ENCODE peak calls at places on chromosomes 7 and 10, in four cellular contexts. L is HepG2, A is K562, O is GM12878. E is an unnamed sample.

GRCh38 chr10:77586719-77587423 is 50.7 kb downstream of the KCNMA1 start:
- DNase-seq in L (no peak), A (no peak), O (no peak), E (no peak)

GRCh38 chr10:117221156-117221711 is 19.7 kb upstream of the SLC18A2 start:
- DNase-seq in L (peak; percentile 12), A (no peak), O (no peak), E (peak; percentile 75)

GRCh38 chr10:74808501-74808900 is 17.9 kb upstream of the KAT6B start:
- DNase-seq in L (no peak), A (no peak), O (no peak), E (no peak)

GRCh38 chr7:1910827-1911226 is 240.8 kb downstream of the ELFN1 start:
- DNase-seq in L (no peak), A (no peak), O (no peak), E (no peak)

GRCh38 chr7:146781352-146782116 is 664.9 kb downstream of the CNTNAP2 start:
- DNase-seq in L (no peak), A (no peak), O (no peak), E (no peak)

GRCh38 chr10:28241766-28242399 is 61.0 kb downstream of the MPP7 start:
- DNase-seq in L (peak; percentile 53), A (peak; percentile 49), O (peak; percentile 2), E (peak; percentile 40)

GRCh38 chr10:1289591-1289990 is 233.4 kb downstream of the WDR37 start:
- DNase-seq in L (no peak), A (no peak), O (no peak), E (no peak)

GRCh38 chr7:20895563-20895962 is 108.9 kb upstream of the SP8 start:
- DNase-seq in L (no peak), A (no peak), O (no peak), E (no peak)

GRCh38 chr10:79081353-79082034 is 12.7 kb downstream of the ZMIZ1 start:
- DNase-seq in L (no peak), A (no peak), O (no peak), E (no peak)
- TF ChIP-seq SMC3 in L (no peak), A (no peak), O (no peak), E (no peak)

GRCh38 chr7:81190997-81191747 is 272.3 kb upstream of the SEMA3C start:
- DNase-seq in L (peak; percentile 12), A (peak; percentile 21), O (no peak), E (no peak)
- TF ChIP-seq FOXM1 in L (no peak), A (no peak), O (no peak), E (no peak)

DNA sequence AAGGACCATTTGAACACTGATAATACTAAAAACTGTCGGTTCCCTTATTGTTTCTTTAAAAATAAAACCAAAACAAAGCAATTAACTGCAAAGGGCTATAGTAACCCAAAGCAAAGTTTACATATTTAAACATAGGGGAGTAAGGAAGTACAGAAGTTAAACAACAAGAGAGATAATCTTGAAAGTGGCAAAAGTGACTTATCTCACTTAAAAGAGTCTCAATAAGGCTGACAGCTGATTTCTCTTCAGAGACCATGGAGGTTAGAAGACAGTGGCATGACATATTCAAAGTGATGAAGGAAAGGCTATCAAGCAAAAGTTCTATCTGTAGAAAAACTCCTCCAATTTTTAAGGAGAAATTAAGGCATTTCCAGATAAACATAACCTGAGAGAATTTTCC is 233.5 kb upstream of the HDAC9 start:
- DNase-seq in L (no peak), A (peak; percentile 10), O (no peak), E (no peak)
- TF ChIP-seq SMC3 in L (no peak), A (no peak), O (no peak), E (no peak)

GRCh38 chr10:13271552-13272163 is 28.2 kb downstream of the PHYH start:
- DNase-seq in L (peak; percentile 77), A (peak; percentile 89), O (no peak), E (peak; percentile 64)

GRCh38 chr10:13268841-13269240 is 31.0 kb downstream of the PHYH start:
- DNase-seq in L (no peak), A (peak; percentile 83), O (no peak), E (no peak)

GRCh38 chr10:13268310-13268709 is 31.6 kb downstream of the PHYH start:
- DNase-seq in L (no peak), A (no peak), O (no peak), E (no peak)

GRCh38 chr10:13272164-13272571 is 27.7 kb downstream of the PHYH start:
- DNase-seq in L (peak; percentile 21), A (no peak), O (no peak), E (peak; percentile 29)

GRCh38 chr10:13270877-13271551 is 28.9 kb downstream of the PHYH start:
- DNase-seq in L (no peak), A (peak; percentile 30), O (no peak), E (no peak)
- TF ChIP-seq FOXM1 in L (no peak), A (no peak), O (no peak), E (no peak)

DNA sequence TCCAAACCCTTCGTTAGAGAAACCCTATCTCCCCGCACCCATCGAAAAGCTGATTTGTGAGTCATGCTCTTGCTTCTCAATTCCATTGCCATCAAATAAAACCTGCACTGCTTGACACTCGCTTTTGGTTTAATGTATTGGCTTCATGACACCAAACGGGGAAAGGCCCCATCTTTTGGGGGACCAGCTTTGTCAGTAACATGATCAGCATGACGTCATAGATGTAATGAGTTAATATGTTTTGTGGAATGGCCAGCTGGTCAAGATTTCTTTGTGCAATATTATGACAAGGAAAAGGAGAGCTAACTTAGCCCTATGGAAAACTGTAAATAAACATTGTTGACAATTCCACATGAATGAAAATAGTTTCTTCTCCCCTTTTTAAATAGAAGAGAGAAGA is 1260.5 kb upstream of the CELF2 start:
- DNase-seq in L (no peak), A (no peak), O (no peak), E (no peak)
- TF ChIP-seq SMC3 in L (no peak), A (no peak), O (no peak), E (no peak)

DNA sequence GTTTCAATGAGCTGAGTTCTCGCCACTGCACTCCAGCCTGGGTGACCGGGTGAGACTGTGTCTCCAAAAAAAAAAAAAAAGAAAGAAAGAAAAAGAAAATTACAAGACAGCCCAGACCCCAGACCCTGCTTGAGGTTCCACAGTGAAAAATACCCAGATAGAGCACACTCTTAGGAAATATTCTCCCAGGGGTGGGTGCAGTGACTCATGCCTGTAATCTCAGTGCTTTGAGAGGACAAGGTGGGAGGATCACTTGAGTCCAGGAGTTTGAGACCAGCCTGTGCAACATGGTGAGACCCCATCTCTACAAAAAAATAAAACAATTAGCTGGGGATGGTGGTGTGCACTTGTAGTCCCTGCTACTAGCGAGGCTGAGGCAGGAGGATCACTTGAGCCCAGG is 41.1 kb upstream of the GTF2IRD1 start:
- DNase-seq in L (no peak), A (peak; percentile 34), O (no peak), E (no peak)
- TF ChIP-seq FOXM1 in L (no peak), A (no peak), O (no peak), E (no peak)

GRCh38 chr10:101262147-101262546 is 32.9 kb upstream of the LBX1 start:
- DNase-seq in L (no peak), A (no peak), O (no peak), E (no peak)

GRCh38 chr10:101261702-101262101 is 32.4 kb upstream of the LBX1 start:
- DNase-seq in L (no peak), A (no peak), O (no peak), E (no peak)

GRCh38 chr10:101257121-101257890 is 28.0 kb upstream of the LBX1 start:
- DNase-seq in L (no peak), A (no peak), O (no peak), E (no peak)

GRCh38 chr10:101260764-101261341 is 31.6 kb upstream of the LBX1 start:
- DNase-seq in L (no peak), A (peak; percentile 17), O (no peak), E (no peak)

DNA sequence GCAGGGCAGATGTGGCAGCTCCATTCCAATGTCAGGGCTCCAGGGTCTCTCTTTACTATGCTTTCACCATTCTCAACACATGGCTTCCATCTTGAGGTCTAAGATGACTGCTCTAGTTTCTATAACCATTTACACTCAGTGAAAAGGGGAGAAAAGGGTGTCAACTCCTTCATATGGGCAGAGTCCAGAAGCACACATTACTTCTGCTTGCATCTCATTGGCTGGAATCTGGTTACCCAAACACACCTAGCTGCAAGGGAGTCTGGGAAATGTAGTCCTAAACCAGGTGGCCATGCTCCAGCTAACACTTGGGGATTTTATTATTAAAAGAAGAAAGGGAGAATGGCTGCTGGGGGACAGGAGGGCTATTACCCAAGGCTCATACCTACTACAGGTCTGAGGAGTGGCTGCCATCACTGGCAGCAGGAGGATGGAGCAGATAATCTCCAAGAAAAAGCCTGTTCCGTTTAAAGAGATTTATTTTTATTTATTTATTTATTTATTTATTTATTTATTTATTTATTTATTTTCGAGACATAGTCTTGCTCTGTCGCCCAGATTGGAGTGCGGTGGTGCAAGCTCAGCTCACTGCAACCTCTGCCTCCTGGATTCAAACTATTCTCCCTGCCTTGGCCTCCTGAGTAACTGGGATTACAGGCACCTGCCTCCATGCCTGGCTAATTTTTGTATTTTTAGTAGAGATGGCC is 29.1 kb upstream of the LBX1 start:
- DNase-seq in L (no peak), A (peak; percentile 43), O (no peak), E (no peak)
- TF ChIP-seq SMC3 in L (no peak), A (no peak), O (no peak), E (no peak)

GRCh38 chr7:46651070-46651469 is 730.0 kb upstream of the IGFBP3 start:
- DNase-seq in L (no peak), A (no peak), O (no peak), E (no peak)
- TF ChIP-seq FOXM1 in L (no peak), A (no peak), O (no peak), E (no peak)

DNA sequence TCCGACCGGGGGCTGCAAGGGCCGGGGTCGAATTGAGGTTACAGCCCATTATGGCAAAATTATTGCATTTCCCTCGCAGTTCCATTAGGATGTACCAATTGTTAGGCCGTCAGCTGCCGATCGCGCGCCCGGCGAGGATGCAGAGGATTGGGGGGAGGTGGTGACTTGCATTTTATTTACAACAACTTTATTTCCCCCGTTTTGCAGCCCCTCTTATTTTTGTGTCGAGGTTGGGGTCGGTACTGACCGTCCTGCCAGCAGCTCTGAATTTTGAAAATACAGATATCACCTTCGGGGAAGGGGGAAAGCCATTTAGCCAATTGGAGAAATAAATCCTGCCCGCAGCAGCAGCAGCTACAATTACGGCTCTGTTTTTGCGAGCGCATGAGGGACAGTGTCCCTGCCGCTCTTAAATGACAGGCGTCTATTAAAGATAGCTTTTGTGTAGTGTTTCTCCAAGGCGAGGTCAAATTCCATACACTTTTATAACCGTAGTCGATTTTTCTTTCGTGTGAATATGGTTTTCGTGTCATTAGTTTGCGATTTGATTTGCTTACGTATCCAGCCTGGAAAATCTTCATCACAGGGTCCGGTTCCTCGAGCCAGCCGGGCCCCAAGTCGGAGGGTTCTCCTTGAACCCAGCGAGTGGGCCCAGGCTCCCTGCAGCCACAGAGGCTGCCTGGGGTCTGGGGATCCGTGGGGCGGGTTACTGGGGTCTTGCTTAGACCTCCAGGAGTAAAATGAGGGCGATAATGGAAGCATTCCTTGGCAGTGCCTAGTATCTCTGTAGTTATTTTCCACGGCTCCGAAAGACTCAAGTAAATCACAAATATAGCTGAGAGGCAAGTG is 693 bp upstream of the HOXA5 start:
- DNase-seq in L (no peak), A (no peak), O (no peak), E (no peak)
- TF ChIP-seq SMC3 in L (no peak), A (no peak), O (no peak), E (no peak)

E was measured in SK-N-SH.